ENCODE peak calls at places on chromosome 16, in four cellular contexts. Z, V, Y and K are unnamed samples.

GRCh38 chr16:71499775-71500364 is 10.7 kb upstream of the ZNF19 start:
- DNase-seq in Z (no peak), V (peak; percentile 66), Y (peak; percentile 68), K (peak; percentile 51)

GRCh38 chr16:57471852-57472664 is 9.6 kb downstream of the POLR2C start:
- DNase-seq in Z (no peak), V (peak; percentile 77), Y (peak; percentile 94), K (no peak)

GRCh38 chr16:48831081-48831722 is 221.2 kb upstream of the N4BP1 start:
- DNase-seq in Z (no peak), V (no peak), Y (peak; percentile 10), K (peak; percentile 6)

GRCh38 chr16:56424404-56424765 is 960 bp downstream of the AMFR start:
- DNase-seq in Z (no peak), V (no peak), Y (no peak), K (no peak)

GRCh38 chr16:89873109-89873821 is at the start of gene TCF25:
- DNase-seq in Z (peak; percentile 70), V (peak; percentile 99), Y (peak; percentile 82), K (peak; percentile 97)

GRCh38 chr16:50166511-50167500 is 13.7 kb downstream of the TENT4B start:
- DNase-seq in Z (no peak), V (no peak), Y (peak; percentile 50), K (no peak)

GRCh38 chr16:89026121-89026612 is 49.2 kb upstream of the CBFA2T3 start:
- DNase-seq in Z (no peak), V (no peak), Y (no peak), K (peak; percentile 63)

GRCh38 chr16:29926675-29927522 is 873 bp upstream of the KCTD13 start:
- DNase-seq in Z (no peak), V (peak; percentile 47), Y (peak; percentile 35), K (no peak)

GRCh38 chr16:21265104-21265825 is 12.8 kb downstream of the CRYM start:
- DNase-seq in Z (no peak), V (no peak), Y (no peak), K (no peak)

GRCh38 chr16:85137323-85138072 is 25.2 kb upstream of the CIBAR2 start:
- DNase-seq in Z (no peak), V (peak; percentile 96), Y (peak; percentile 87), K (peak; percentile 73)

GRCh38 chr16:84312783-84313382 is 18.2 kb downstream of the WFDC1 start:
- DNase-seq in Z (peak; percentile 58), V (peak; percentile 58), Y (no peak), K (no peak)

GRCh38 chr16:86068722-86069121 is 169.8 kb downstream of the IRF8 start:
- DNase-seq in Z (no peak), V (no peak), Y (no peak), K (no peak)

GRCh38 chr16:7482596-7483290 is 150.1 kb downstream of the RBFOX1 start:
- DNase-seq in Z (no peak), V (no peak), Y (no peak), K (no peak)

GRCh38 chr16:58556678-58557077 is 41.4 kb downstream of the SETD6 start:
- DNase-seq in Z (no peak), V (no peak), Y (no peak), K (no peak)

GRCh38 chr16:30551781-30552180 is 6.4 kb downstream of the ZNF764 start:
- DNase-seq in Z (no peak), V (no peak), Y (no peak), K (no peak)

GRCh38 chr16:68732741-68733399 is 4.2 kb upstream of the CDH1 start:
- DNase-seq in Z (no peak), V (no peak), Y (no peak), K (peak; percentile 71)

GRCh38 chr16:29744541-29745101 is 1.2 kb downstream of the C16orf54 start:
- DNase-seq in Z (no peak), V (no peak), Y (no peak), K (no peak)

GRCh38 chr16:4734730-4735575 is 616 bp downstream of the DNAAF8 start:
- DNase-seq in Z (no peak), V (peak; percentile 93), Y (peak; percentile 61), K (peak; percentile 93)

GRCh38 chr16:75591001-75591852 is 25.0 kb downstream of the GABARAPL2 start:
- DNase-seq in Z (no peak), V (peak; percentile 54), Y (no peak), K (peak; percentile 69)

GRCh38 chr16:14289692-14290340 is 218.7 kb downstream of the MRTFB start:
- DNase-seq in Z (no peak), V (peak; percentile 54), Y (peak; percentile 66), K (peak; percentile 74)

GRCh38 chr16:74724820-74725549 is 24.3 kb upstream of the MLKL start:
- DNase-seq in Z (no peak), V (no peak), Y (no peak), K (no peak)

GRCh38 chr16:28218109-28218508 is 6.3 kb upstream of the XPO6 start:
- DNase-seq in Z (no peak), V (no peak), Y (peak; percentile 56), K (peak; percentile 25)

GRCh38 chr16:81610144-81610842 is 165.7 kb downstream of the CMIP start:
- DNase-seq in Z (no peak), V (peak; percentile 87), Y (no peak), K (no peak)

GRCh38 chr16:29290631-29291247 is 115.8 kb downstream of the NPIPB11 start:
- DNase-seq in Z (peak; percentile 49), V (no peak), Y (peak; percentile 80), K (peak; percentile 92)

GRCh38 chr16:19289805-19290490 is 4.4 kb downstream of the CLEC19A start:
- DNase-seq in Z (no peak), V (peak; percentile 16), Y (no peak), K (no peak)

GRCh38 chr16:50671644-50672260 is 9.4 kb downstream of the SNX20 start:
- DNase-seq in Z (no peak), V (peak; percentile 62), Y (peak; percentile 36), K (peak; percentile 74)

DNA sequence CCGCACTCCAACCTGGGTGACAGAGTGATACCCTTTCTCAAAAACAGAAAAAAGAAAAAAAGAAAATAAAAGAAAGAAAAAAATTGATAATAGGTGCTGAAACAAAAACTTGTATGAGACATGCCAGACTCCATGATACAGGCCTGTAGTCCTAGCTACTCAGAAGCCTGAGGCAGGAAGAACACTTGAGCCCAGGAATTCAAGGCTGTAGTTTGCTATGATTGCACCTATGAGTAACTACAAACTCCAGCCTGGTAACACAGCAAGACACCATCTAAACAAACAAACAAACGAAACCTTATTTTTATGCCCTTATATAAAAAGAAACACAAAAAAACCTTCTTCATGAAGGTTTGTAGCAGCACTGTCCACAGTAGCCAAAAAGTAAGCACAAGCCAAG is 5.0 kb upstream of the CMTM4 start:
- DNase-seq in Z (no peak), V (no peak), Y (no peak), K (no peak)
- TF ChIP-seq GABPA in Z (no peak), V (no peak), Y (no peak), K (no peak)

GRCh38 chr16:11743308-11744074 is 834 bp upstream of the TXNDC11 start:
- DNase-seq in Z (no peak), V (peak; percentile 17), Y (peak; percentile 98), K (peak; percentile 26)
- TF ChIP-seq GABPA in Z (no peak), V (no peak), Y (peak; percentile 87), K (peak; percentile 74)

GRCh38 chr16:2803545-2804195 is 5.4 kb downstream of the PRSS41 start:
- DNase-seq in Z (no peak), V (no peak), Y (no peak), K (no peak)

GRCh38 chr16:2799205-2799851 is 1.1 kb downstream of the PRSS41 start:
- DNase-seq in Z (no peak), V (peak; percentile 75), Y (no peak), K (no peak)

GRCh38 chr16:2798723-2799204 is 494 bp downstream of the PRSS41 start:
- DNase-seq in Z (no peak), V (no peak), Y (no peak), K (no peak)

GRCh38 chr16:2795714-2796143 is 2.5 kb upstream of the PRSS41 start:
- DNase-seq in Z (no peak), V (no peak), Y (no peak), K (no peak)

GRCh38 chr16:2799852-2800226 is 1.6 kb downstream of the PRSS41 start:
- DNase-seq in Z (no peak), V (no peak), Y (peak; percentile 48), K (no peak)
- TF ChIP-seq GABPA in Z (no peak), V (no peak), Y (no peak), K (no peak)

GRCh38 chr16:22318690-22319358 is 21.6 kb downstream of the POLR3E start:
- DNase-seq in Z (no peak), V (peak; percentile 54), Y (peak; percentile 45), K (peak; percentile 52)
- TF ChIP-seq GABPA in Z (no peak), V (no peak), Y (no peak), K (no peak)

DNA sequence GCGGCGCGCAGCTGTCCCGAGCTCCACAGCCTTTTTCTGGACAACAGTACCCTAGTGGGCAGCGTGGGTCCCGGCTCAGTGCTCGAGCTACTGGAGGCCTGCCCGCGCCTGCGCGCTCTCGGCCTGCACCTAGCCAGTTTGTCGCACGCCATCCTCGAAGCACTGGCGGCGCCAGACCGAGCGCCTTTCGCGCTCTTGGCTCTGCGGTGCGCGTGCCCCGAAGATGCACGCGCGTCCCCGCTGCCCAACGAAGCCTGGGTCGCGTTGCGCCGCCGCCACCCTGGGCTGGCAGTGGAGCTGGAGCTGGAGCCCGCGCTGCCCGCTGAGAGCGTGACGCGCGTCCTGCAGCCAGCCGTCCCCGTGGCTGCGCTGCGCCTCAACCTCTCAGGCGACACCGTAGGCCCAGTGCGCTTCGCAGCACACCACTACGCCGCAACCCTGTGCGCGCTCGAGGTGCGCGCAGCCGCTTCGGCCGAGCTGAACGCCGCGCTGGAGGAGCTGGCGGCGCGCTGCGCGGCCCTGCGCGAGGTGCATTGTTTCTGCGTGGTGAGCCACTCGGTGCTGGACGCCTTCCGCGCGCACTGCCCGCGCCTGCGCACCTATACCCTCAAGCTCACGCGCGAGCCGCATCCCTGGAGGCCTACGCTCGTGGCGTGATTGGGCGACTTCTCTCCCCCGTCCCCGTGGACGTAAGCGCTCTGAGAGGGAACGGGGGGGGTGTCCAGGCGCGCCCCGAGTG is 1.2 kb upstream of the HSF4 start:
- DNase-seq in Z (no peak), V (peak; percentile 83), Y (no peak), K (no peak)
- TF ChIP-seq GABPA in Z (no peak), V (no peak), Y (no peak), K (no peak)

DNA sequence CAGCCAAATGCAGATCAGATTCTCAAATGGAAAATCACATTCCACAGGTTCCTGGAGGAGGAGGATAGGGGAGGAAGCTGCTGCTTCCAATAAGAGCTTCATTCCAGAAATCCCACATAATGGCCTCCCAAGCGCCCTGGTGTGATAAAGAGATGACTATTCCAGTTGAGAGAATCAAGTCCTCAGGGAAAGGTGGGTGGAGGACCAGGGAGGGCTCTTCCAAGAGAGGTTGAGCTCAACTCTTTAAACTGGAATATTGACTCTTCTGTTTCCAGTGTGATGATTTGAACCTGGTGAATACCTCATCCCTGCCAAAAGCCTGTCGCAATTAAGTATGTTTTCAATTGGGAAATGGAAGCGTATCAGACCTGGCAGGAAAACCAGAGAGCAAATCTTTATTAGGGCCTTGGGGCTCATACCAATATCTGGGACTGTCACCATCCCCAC is 81.4 kb upstream of the DYNLRB2 start:
- DNase-seq in Z (no peak), V (no peak), Y (no peak), K (no peak)
- TF ChIP-seq GABPA in Z (no peak), V (no peak), Y (no peak), K (no peak)

GRCh38 chr16:80198995-80199299 is 341.8 kb upstream of the DYNLRB2 start:
- DNase-seq in Z (no peak), V (no peak), Y (no peak), K (no peak)
- TF ChIP-seq GABPA in Z (no peak), V (no peak), Y (no peak), K (no peak)

GRCh38 chr16:87350681-87351319 is 32.8 kb downstream of the FBXO31 start:
- DNase-seq in Z (no peak), V (peak; percentile 85), Y (no peak), K (no peak)
- TF ChIP-seq GABPA in Z (no peak), V (no peak), Y (no peak), K (no peak)